ENCODE peak calls at places on chromosomes 5 and 9, in eight cellular contexts. Y is hepatocyte; N is naive thymus-derived CD4-positive, alpha-beta T cell; D is IMR-90; W is T47D; Z is neuronal stem cell; E is activated T-helper 2 cell treated with anti-CD3 and anti-CD28 coated beads, Interferon-gamma antibody, Interleukin-2, Interleukin-4, amounts not matched to agents 10 μg/mL and 5 μg/mL and 100 μg/mL, durations not matched to agents 14 hours and 24 hours and 36 hours; T is cerebellar nuclear complex. L is an unnamed sample.

GRCh38 chr5:155689403-155689802 is 637.6 kb upstream of the SGCD start:
- DNase-seq in Y (no peak), N (no peak), D (no peak), W (no peak), Z (no peak), E (no peak), T (no peak), L (no peak)

GRCh38 chr9:72983056-72983455 is 30.2 kb upstream of the ALDH1A1 start:
- DNase-seq in Y (peak), N (no peak), D (no peak), W (no peak), Z (no peak), E (no peak), T (no peak), L (peak)

GRCh38 chr5:126004636-126005035 is 418.6 kb upstream of the GRAMD2B start:
- DNase-seq in Y (no peak), N (no peak), D (no peak), W (no peak), Z (no peak), E (no peak), T (no peak), L (no peak)

GRCh38 chr9:3880851-3881250 is 355.1 kb upstream of the RFX3 start:
- DNase-seq in Y (no peak), N (no peak), D (peak), W (no peak), Z (no peak), E (no peak), T (no peak), L (no peak)

GRCh38 chr9:6563036-6563435 is 82.5 kb downstream of the GLDC start:
- DNase-seq in Y (no peak), N (no peak), D (no peak), W (no peak), Z (no peak), E (no peak), T (no peak), L (no peak)

GRCh38 chr9:138013836-138014569 is 136.4 kb downstream of the CACNA1B start:
- DNase-seq in Y (no peak), N (no peak), D (no peak), W (no peak), Z (no peak), E (no peak), T (no peak), L (no peak)

GRCh38 chr5:126067404-126067803 is 355.8 kb upstream of the GRAMD2B start:
- DNase-seq in Y (no peak), N (no peak), D (no peak), W (no peak), Z (no peak), E (no peak), T (no peak), L (no peak)

GRCh38 chr9:114366334-114367128 is 21.3 kb downstream of the AKNA start:
- DNase-seq in Y (peak), N (no peak), D (peak), W (no peak), Z (no peak), E (peak), T (no peak), L (peak)

GRCh38 chr9:86626802-86627201 is 272.6 kb upstream of the TUT7 start:
- DNase-seq in Y (no peak), N (no peak), D (no peak), W (no peak), Z (no peak), E (no peak), T (no peak), L (peak)

GRCh38 chr9:88746744-88747398 is 211.9 kb downstream of the NXNL2 start:
- DNase-seq in Y (no peak), N (no peak), D (no peak), W (no peak), Z (no peak), E (no peak), T (no peak), L (no peak)

GRCh38 chr5:95838001-95838520 is 15.5 kb upstream of the GLRX start:
- DNase-seq in Y (no peak), N (no peak), D (no peak), W (no peak), Z (no peak), E (no peak), T (no peak), L (no peak)

GRCh38 chr5:152532714-152533113 is 127.6 kb upstream of the NMUR2 start:
- DNase-seq in Y (peak), N (no peak), D (peak), W (peak), Z (peak), E (no peak), T (no peak), L (peak)

GRCh38 chr5:36502608-36503007 is 103.8 kb upstream of the SLC1A3 start:
- DNase-seq in Y (no peak), N (no peak), D (peak), W (no peak), Z (no peak), E (no peak), T (no peak), L (no peak)

GRCh38 chr9:126499005-126499910 is 114.5 kb upstream of the LMX1B start:
- DNase-seq in Y (peak), N (peak), D (peak), W (peak), Z (peak), E (peak), T (no peak), L (peak)

GRCh38 chr5:81408496-81408895 is 14.6 kb upstream of the ACOT12 start:
- DNase-seq in Y (no peak), N (no peak), D (no peak), W (no peak), Z (no peak), E (no peak), T (no peak), L (no peak)

GRCh38 chr9:91164724-91165520 is 196.8 kb downstream of the AUH start:
- DNase-seq in Y (peak), N (no peak), D (peak), W (no peak), Z (no peak), E (peak), T (no peak), L (peak)

GRCh38 chr5:73497537-73498056 is 645 bp upstream of the BTF3 start:
- DNase-seq in Y (no peak), N (no peak), D (no peak), W (no peak), Z (no peak), E (no peak), T (no peak), L (no peak)

GRCh38 chr9:137276757-137277328 is 683 bp upstream of the TOR4A start:
- DNase-seq in Y (peak), N (no peak), D (peak), W (no peak), Z (no peak), E (no peak), T (no peak), L (peak)

GRCh38 chr9:80026121-80026520 is 454.4 kb downstream of the TLE4 start:
- DNase-seq in Y (no peak), N (no peak), D (no peak), W (no peak), Z (no peak), E (no peak), T (no peak), L (no peak)

GRCh38 chr5:172777381-172778222 is 6.6 kb upstream of the DUSP1 start:
- DNase-seq in Y (peak), N (peak), D (peak), W (no peak), Z (no peak), E (peak), T (no peak), L (peak)